ENCODE peak calls at places on chromosomes 12 and 14, in five cellular contexts. M is sigmoid colon, C is suprapubic skin, N is vagina, H is stomach. B is an unnamed sample.

GRCh38 chr12:72102150-72102549 is 163.5 kb downstream of the TPH2 start:
- DNase-seq in C (no peak), H (no peak), N (no peak), M (no peak), B (no peak)

GRCh38 chr14:91912035-91912434 is 35.5 kb downstream of the FBLN5 start:
- DNase-seq in C (no peak), H (no peak), M (peak), N (no peak), B (no peak)

GRCh38 chr14:91372680-91373495 is 44.7 kb downstream of the CCDC88C start:
- DNase-seq in N (no peak), H (peak), M (no peak), C (no peak), B (no peak)

GRCh38 chr14:84584526-84584925 is 945.4 kb upstream of the FLRT2 start:
- DNase-seq in N (no peak), C (no peak), H (no peak), M (no peak), B (no peak)

GRCh38 chr12:100141666-100141997 is 1.0 kb downstream of the BLTP3B start:
- DNase-seq in M (peak), C (no peak), N (no peak), H (no peak), B (no peak)

GRCh38 chr14:34301107-34301734 is 160.8 kb downstream of the SPTSSA start:
- DNase-seq in N (no peak), M (no peak), C (no peak), H (no peak), B (no peak)

GRCh38 chr12:31226639-31227038 is 99.3 kb downstream of the SINHCAF start:
- DNase-seq in C (no peak), H (no peak), M (no peak), N (no peak), B (no peak)

GRCh38 chr14:85562630-85563029 is 32.7 kb downstream of the FLRT2 start:
- DNase-seq in H (no peak), C (no peak), N (no peak), M (no peak), B (no peak)

GRCh38 chr12:107223816-107224215 is 130.5 kb upstream of the CRY1 start:
- DNase-seq in M (no peak), C (no peak), H (no peak), N (no peak), B (no peak)

GRCh38 chr14:78356406-78356805 is 186.2 kb downstream of the NRXN3 start:
- DNase-seq in H (no peak), M (no peak), N (no peak), C (no peak), B (no peak)

GRCh38 chr14:36510078-36510799 is 9.8 kb downstream of the NKX2-1 start:
- DNase-seq in N (no peak), M (no peak), C (no peak), H (no peak), B (no peak)

GRCh38 chr14:48943913-48944312 is 642.3 kb downstream of the RPS29 start:
- DNase-seq in C (no peak), M (no peak), H (no peak), N (no peak), B (no peak)

GRCh38 chr12:91565246-91565645 is 382.6 kb upstream of the DCN start:
- DNase-seq in M (no peak), C (no peak), N (no peak), H (no peak), B (no peak)

GRCh38 chr12:51869490-51869865 is 18.4 kb upstream of the ANKRD33 start:
- DNase-seq in M (no peak), H (no peak), C (no peak), N (no peak), B (no peak)

GRCh38 chr12:122749569-122750332 is 2.9 kb upstream of the DENR start:
- DNase-seq in N (no peak), C (no peak), H (no peak), M (no peak), B (no peak)

GRCh38 chr14:85599939-85600338 is 70.0 kb downstream of the FLRT2 start:
- DNase-seq in N (no peak), C (no peak), H (no peak), M (no peak), B (no peak)

GRCh38 chr14:23209651-23210423 is 26.4 kb upstream of the SLC7A8 start:
- DNase-seq in N (no peak), C (no peak), M (no peak), H (no peak), B (no peak)

GRCh38 chr12:41683023-41683422 is 461.7 kb downstream of the GXYLT1 start:
- DNase-seq in H (no peak), C (no peak), M (no peak), N (no peak), B (no peak)

GRCh38 chr12:105329926-105330282 is 587 bp upstream of the C12orf75 start:
- DNase-seq in C (no peak), H (no peak), N (no peak), M (no peak), B (no peak)

GRCh38 chr14:96077983-96078686 is 39.0 kb downstream of the C14orf132 start:
- DNase-seq in M (peak), H (no peak), N (no peak), C (no peak), B (peak)

GRCh38 chr14:102777711-102778615 is 714 bp downstream of the TRAF3 start:
- DNase-seq in N (no peak), M (no peak), C (no peak), H (no peak), B (no peak)

GRCh38 chr12:132342828-132343227 is 13.4 kb upstream of the GALNT9 start:
- DNase-seq in C (no peak), H (no peak), N (no peak), M (no peak), B (no peak)

GRCh38 chr14:68795602-68796417 is 2.9 kb upstream of the ZFP36L1 start:
- DNase-seq in N (peak), M (peak), C (peak), H (peak), B (peak)

GRCh38 chr14:87041290-87042020 is 951.5 kb downstream of the GALC start:
- DNase-seq in C (no peak), M (no peak), N (no peak), H (no peak), B (no peak)

GRCh38 chr12:41573445-41573844 is 385.3 kb downstream of the PDZRN4 start:
- DNase-seq in C (no peak), H (no peak), N (no peak), M (no peak), B (no peak)

GRCh38 chr12:1883513-1883912 is 34.9 kb downstream of the CACNA2D4 start:
- DNase-seq in H (no peak), C (no peak), N (peak), M (no peak), B (peak)

GRCh38 chr12:89521348-89522238 is 3.0 kb downstream of the GALNT4 start:
- DNase-seq in N (no peak), C (no peak), M (no peak), H (no peak), B (no peak)

GRCh38 chr14:74077401-74077800 is 6.9 kb downstream of the ALDH6A1 start:
- DNase-seq in M (no peak), C (no peak), H (no peak), N (no peak), B (no peak)

GRCh38 chr12:14710632-14711324 is 14.4 kb upstream of the GUCY2C start:
- DNase-seq in N (no peak), M (no peak), C (no peak), H (no peak), B (no peak)

GRCh38 chr14:51117579-51117978 is 22.7 kb upstream of the TRIM9 start:
- DNase-seq in M (no peak), H (no peak), N (no peak), C (no peak), B (no peak)

GRCh38 chr12:79378496-79378895 is 312.3 kb downstream of the PAWR start:
- DNase-seq in H (no peak), C (no peak), M (no peak), N (no peak), B (no peak)

GRCh38 chr12:109482491-109482890 is 5.1 kb downstream of the UBE3B start:
- DNase-seq in C (no peak), N (no peak), H (no peak), M (no peak), B (no peak)

DNA sequence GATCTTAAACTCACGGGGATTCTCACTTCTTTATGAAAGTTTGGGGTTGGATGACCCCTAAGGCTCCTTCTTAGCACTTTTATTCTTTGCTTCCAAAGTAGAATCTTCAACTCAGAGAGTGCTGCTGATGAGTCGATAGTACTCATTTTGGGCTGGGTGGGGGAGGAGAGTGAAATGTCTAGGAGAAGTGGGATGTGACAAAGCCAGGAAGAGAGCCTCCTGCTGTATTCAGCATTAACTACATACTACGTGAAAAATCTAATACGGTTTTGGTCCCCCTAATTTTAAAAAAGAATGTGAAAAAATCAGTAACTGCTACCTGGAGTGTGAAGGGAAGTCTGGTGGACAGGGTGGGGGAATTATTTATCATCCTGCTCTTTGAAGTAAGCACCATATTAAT is 148.3 kb downstream of the SAMD4A start:
- DNase-seq in N (no peak), C (no peak), M (no peak), H (no peak), B (no peak)
- H3K27ac ChIP-seq in N (peak), C (no peak), M (no peak), H (peak), B (no peak)

GRCh38 chr12:57958061-57958657 is 16.8 kb downstream of the ATP23 start:
- DNase-seq in H (no peak), M (no peak), C (no peak), N (no peak), B (no peak)

GRCh38 chr12:57952766-57953165 is 11.4 kb downstream of the ATP23 start:
- DNase-seq in C (no peak), H (no peak), N (no peak), M (no peak), B (no peak)

GRCh38 chr12:57954768-57955167 is 13.4 kb downstream of the ATP23 start:
- DNase-seq in N (no peak), C (no peak), M (no peak), H (no peak), B (no peak)
- TF ChIP-seq POLR2A in N (no peak), C (no peak), M (no peak), H (no peak), B (no peak)

GRCh38 chr12:124457287-124458219 is 109.9 kb downstream of the NCOR2 start:
- DNase-seq in H (peak), N (no peak), C (peak), M (peak), B (no peak)
- TF ChIP-seq POLR2AphosphoS5 in H (peak), N (peak), C (no peak), M (peak), B (peak)

GRCh38 chr14:60722163-60722835 is 1.9 kb downstream of the SIX4 start:
- DNase-seq in N (no peak), C (peak), H (peak), M (no peak), B (no peak)
- H3K27ac ChIP-seq in N (peak), C (no peak), H (peak), M (peak), B (peak)

GRCh38 chr12:130957304-130957621 is 3.6 kb downstream of the ADGRD1 start:
- DNase-seq in N (no peak), M (no peak), H (no peak), C (no peak), B (no peak)
- TF ChIP-seq POLR2A in N (no peak), M (no peak), H (no peak), C (no peak), B (no peak)

DNA sequence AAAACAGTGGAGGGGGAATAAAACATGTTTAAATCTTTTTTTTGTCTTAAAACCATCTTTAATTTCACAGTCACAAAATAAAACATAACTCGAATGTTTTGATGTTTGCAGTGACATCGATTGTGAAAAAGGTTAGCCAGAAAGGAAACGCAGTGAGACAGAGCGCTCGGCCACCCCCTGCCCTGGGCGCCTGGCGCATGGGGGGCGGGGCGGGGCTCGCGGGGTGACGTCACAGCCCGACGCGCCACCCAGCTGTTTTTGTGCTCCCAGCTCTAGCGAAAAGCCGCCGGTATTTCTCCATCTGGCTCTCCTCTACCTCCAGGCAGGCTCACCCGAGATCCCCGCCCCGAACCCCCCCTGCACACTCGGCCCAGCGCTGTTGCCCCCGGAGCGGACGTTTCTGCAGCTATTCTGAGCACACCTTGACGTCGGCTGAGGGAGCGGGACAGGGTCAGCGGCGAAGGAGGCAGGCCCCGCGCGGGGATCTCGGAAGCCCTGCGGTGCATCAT is at the start of gene GABARAPL1:
- DNase-seq in C (peak), N (no peak), M (peak), H (peak), B (peak)
- TF ChIP-seq POLR2AphosphoS5 in C (no peak), N (peak), M (peak), H (peak), B (no peak)

GRCh38 chr14:93002851-93003298 is 79.9 kb downstream of the CHGA start:
- DNase-seq in H (no peak), N (no peak), C (no peak), M (no peak), B (no peak)

GRCh38 chr14:93002049-93002448 is 79.1 kb downstream of the CHGA start:
- DNase-seq in C (no peak), H (no peak), N (no peak), M (no peak), B (no peak)

GRCh38 chr14:92994942-92995341 is 72.0 kb downstream of the CHGA start:
- DNase-seq in C (no peak), N (no peak), H (no peak), M (no peak), B (no peak)

GRCh38 chr14:92997343-92998061 is 74.6 kb downstream of the CHGA start:
- DNase-seq in H (no peak), N (no peak), C (no peak), M (no peak), B (no peak)

GRCh38 chr14:92998957-92999356 is 76.0 kb downstream of the CHGA start:
- DNase-seq in N (no peak), C (no peak), M (no peak), H (no peak), B (no peak)
- H3K27ac ChIP-seq in N (peak), C (no peak), M (peak), H (no peak), B (no peak)